ENCODE peak calls at places on chromosome 11, in ten cellular contexts. O, U, A, F, H, J, C, N, S and D are unnamed samples.

GRCh38 chr11:115924744-115925567 is 420.7 kb upstream of the CADM1 start:
- DNase-seq in O (no peak), U (no peak), A (peak), F (no peak), H (peak), J (no peak), C (no peak), N (no peak), S (no peak), D (peak)

GRCh38 chr11:17801166-17801565 is 66.6 kb downstream of the KCNC1 start:
- DNase-seq in O (no peak), U (no peak), A (no peak), F (no peak), H (no peak), J (no peak), C (no peak), N (no peak), S (no peak), D (no peak)

GRCh38 chr11:4025957-4026324 is 68.7 kb upstream of the RRM1 start:
- DNase-seq in O (no peak), U (no peak), A (no peak), F (no peak), H (no peak), J (peak), C (no peak), N (no peak), S (no peak), D (no peak)

GRCh38 chr11:64745523-64746328 is 1.8 kb upstream of the RASGRP2 start:
- DNase-seq in O (peak), U (peak), A (peak), F (no peak), H (peak), J (peak), C (peak), N (peak), S (peak), D (peak)

GRCh38 chr11:27934830-27935145 is 173.2 kb downstream of the KIF18A start:
- DNase-seq in O (no peak), U (no peak), A (peak), F (peak), H (peak), J (peak), C (no peak), N (no peak), S (no peak), D (peak)

GRCh38 chr11:43376594-43376993 is 17.9 kb downstream of the TTC17 start:
- DNase-seq in O (no peak), U (no peak), A (peak), F (peak), H (peak), J (peak), C (no peak), N (no peak), S (no peak), D (no peak)

GRCh38 chr11:31967404-31967950 is 123.4 kb upstream of the RCN1 start:
- DNase-seq in O (no peak), U (no peak), A (no peak), F (no peak), H (no peak), J (no peak), C (no peak), N (no peak), S (no peak), D (no peak)

GRCh38 chr11:67354314-67355022 is 1.1 kb upstream of the POLD4 start:
- DNase-seq in O (peak), U (peak), A (peak), F (peak), H (peak), J (peak), C (peak), N (no peak), S (no peak), D (peak)

GRCh38 chr11:13140028-13140870 is 131.1 kb downstream of the RASSF10 start:
- DNase-seq in O (no peak), U (peak), A (no peak), F (no peak), H (no peak), J (peak), C (no peak), N (peak), S (no peak), D (peak)

GRCh38 chr11:64971421-64972233 is at the start of gene MAJIN:
- DNase-seq in O (peak), U (peak), A (no peak), F (no peak), H (peak), J (peak), C (peak), N (no peak), S (peak), D (peak)

GRCh38 chr11:61505640-61506155 is 2.9 kb upstream of the LRRC10B start:
- DNase-seq in O (no peak), U (no peak), A (no peak), F (no peak), H (no peak), J (no peak), C (no peak), N (no peak), S (no peak), D (peak)

GRCh38 chr11:124898711-124899110 is 1.0 kb upstream of the ROBO4 start:
- DNase-seq in O (peak), U (peak), A (peak), F (peak), H (no peak), J (no peak), C (no peak), N (no peak), S (no peak), D (no peak)

GRCh38 chr11:102157219-102157618 is 47.0 kb downstream of the YAP1 start:
- DNase-seq in O (no peak), U (peak), A (peak), F (no peak), H (no peak), J (peak), C (peak), N (no peak), S (no peak), D (no peak)